ENCODE peak calls at places on chromosomes 7 and 10, in eight cellular contexts. Y, J, V, M, G, H, E and C are unnamed samples.

GRCh38 chr7:106568680-106569499 is 92.1 kb downstream of the CCDC71L start:
- DNase-seq in M (no peak), H (no peak), E (no peak), V (no peak), G (no peak), Y (no peak), J (no peak), C (no peak)

GRCh38 chr7:39700165-39700564 is 76.8 kb downstream of the RALA start:
- DNase-seq in G (no peak), H (no peak), Y (no peak), V (no peak), E (no peak), M (no peak), J (no peak), C (no peak)

GRCh38 chr10:34031410-34031809 is 696.9 kb upstream of the NRP1 start:
- DNase-seq in H (peak; percentile 46), G (no peak), E (no peak), Y (peak; percentile 74), V (no peak), M (peak; percentile 28), J (no peak), C (peak; percentile 3)

GRCh38 chr7:26278769-26279168 is 12.9 kb upstream of the SNX10 start:
- DNase-seq in J (no peak), V (no peak), H (no peak), E (no peak), Y (no peak), M (no peak), G (no peak), C (no peak)

GRCh38 chr7:80273327-80273726 is 138.7 kb downstream of the GNAI1 start:
- DNase-seq in H (no peak), M (no peak), G (no peak), J (no peak), E (no peak), Y (no peak), V (no peak), C (no peak)

GRCh38 chr10:133133471-133134231 is 26.4 kb upstream of the KNDC1 start:
- DNase-seq in H (peak; percentile 8), G (peak; percentile 45), Y (no peak), J (no peak), M (no peak), E (no peak), V (no peak), C (no peak)

GRCh38 chr7:142519077-142519789 is 230.0 kb upstream of the PRSS1 start:
- DNase-seq in H (no peak), J (no peak), G (no peak), E (no peak), M (no peak), Y (no peak), V (no peak), C (no peak)

GRCh38 chr7:94056796-94057207 is 52.6 kb upstream of the BET1 start:
- DNase-seq in H (no peak), M (no peak), E (no peak), J (no peak), Y (no peak), V (no peak), G (no peak), C (no peak)

GRCh38 chr7:128063025-128063560 is 31.9 kb upstream of the LRRC4 start:
- DNase-seq in Y (no peak), E (no peak), G (no peak), M (no peak), H (no peak), J (no peak), V (no peak), C (no peak)

GRCh38 chr7:133753513-133753912 is 373.6 kb upstream of the LRGUK start:
- DNase-seq in H (no peak), Y (no peak), G (no peak), V (no peak), M (peak; percentile 17), J (no peak), E (no peak), C (no peak)

GRCh38 chr10:59337254-59337653 is 25.1 kb downstream of the FAM13C start:
- DNase-seq in V (no peak), M (peak; percentile 28), G (no peak), E (no peak), Y (peak; percentile 72), H (no peak), J (no peak), C (peak; percentile 68)

GRCh38 chr7:6446977-6447588 is 671 bp downstream of the DAGLB start:
- DNase-seq in Y (peak; percentile 79), V (no peak), G (peak; percentile 74), H (peak; percentile 45), M (peak; percentile 91), J (peak; percentile 81), E (no peak), C (peak; percentile 71)

GRCh38 chr10:6143128-6143527 is 54.3 kb downstream of the RBM17 start:
- DNase-seq in M (no peak), H (no peak), E (no peak), V (no peak), Y (no peak), G (no peak), J (no peak), C (no peak)
- H3K4me1 ChIP-seq in M (no peaks in the 10 kb centered on the region), H (peaks cover 26% of the 10 kb centered on the region), E (peaks cover 49% of the 10 kb centered on the region), V (peaks cover 6% of the 10 kb centered on the region), Y (peaks cover 62% of the 10 kb centered on the region), G (peaks cover 36% of the 10 kb centered on the region), J (peaks cover 18% of the 10 kb centered on the region), C (peaks cover 11% of the 10 kb centered on the region)

DNA sequence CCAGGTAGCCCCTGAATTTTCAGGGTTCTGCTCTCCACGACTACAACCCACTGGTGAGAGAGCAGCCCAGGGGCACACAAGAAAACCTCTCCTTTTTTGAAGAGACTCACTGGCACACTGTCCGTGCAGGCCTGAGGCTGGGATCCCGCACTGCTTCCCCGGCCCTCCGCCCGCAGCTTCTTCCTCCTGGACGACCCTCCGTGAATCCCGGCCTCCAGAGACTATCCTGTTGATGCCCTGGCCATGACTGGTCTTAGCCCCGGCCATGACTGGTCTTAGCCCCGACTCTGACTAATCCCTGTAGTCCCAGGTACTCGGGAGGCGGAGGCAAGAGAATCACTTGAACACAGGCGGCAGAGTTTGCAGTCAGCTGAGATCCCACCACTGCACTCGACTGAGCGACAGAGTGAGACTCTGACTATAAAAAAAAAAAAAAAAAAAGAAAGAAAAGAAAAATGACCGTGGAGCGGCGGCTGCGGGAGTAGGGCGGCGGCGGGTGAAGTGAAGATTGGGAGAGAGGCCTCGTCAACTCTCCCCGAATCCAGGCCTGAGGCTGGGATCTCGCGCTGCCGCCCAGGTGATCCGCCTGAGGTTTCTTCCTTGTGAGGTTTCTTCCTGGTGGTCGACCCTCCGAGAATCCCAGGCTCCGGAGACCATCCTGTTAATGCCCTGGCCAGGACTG is 196.4 kb downstream of the ZNF716 start:
- DNase-seq in G (no peak), H (no peak), M (no peak), V (no peak), E (no peak), J (peak; percentile 31), Y (no peak), C (no peak)
- H3K9me3 ChIP-seq in G (no peaks in the 10 kb centered on the region), H (peaks cover 15% of the 10 kb centered on the region), M (no peaks in the 10 kb centered on the region), V (peaks cover 26% of the 10 kb centered on the region), E (no peaks in the 10 kb centered on the region), J (peaks cover 70% of the 10 kb centered on the region), Y (no peaks in the 10 kb centered on the region), C (no peaks in the 10 kb centered on the region)

DNA sequence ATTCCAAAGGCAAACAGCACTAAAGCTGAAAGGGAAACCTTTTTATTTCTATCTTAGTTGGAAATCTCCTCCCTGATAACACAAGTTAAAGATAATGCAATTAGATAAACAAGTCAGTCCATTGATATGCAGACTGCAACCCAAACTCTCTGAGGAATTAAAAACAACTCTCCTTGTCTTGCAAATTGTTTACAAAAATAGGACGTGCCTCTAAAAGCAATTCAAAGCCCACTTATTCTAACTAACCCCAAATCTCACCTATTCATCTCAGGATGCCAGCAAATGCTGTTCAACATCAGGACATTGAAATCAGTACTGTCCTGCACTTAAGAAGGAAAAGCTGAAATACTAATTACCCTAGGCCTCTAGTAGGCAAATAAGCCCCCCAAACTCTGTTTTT is 12.8 kb downstream of the SHTN1 start:
- DNase-seq in M (no peak), V (no peak), E (no peak), H (no peak), J (no peak), G (no peak), Y (no peak), C (no peak)
- H3K4me1 ChIP-seq in M (peaks cover 8% of the 10 kb centered on the region), V (no peaks in the 10 kb centered on the region), E (no peaks in the 10 kb centered on the region), H (no peaks in the 10 kb centered on the region), J (peaks cover 5% of the 10 kb centered on the region), G (no peaks in the 10 kb centered on the region), Y (no peaks in the 10 kb centered on the region), C (no peaks in the 10 kb centered on the region)

GRCh38 chr10:119243967-119244366 is 36.6 kb downstream of the GRK5 start:
- DNase-seq in G (no peak), Y (no peak), M (no peak), J (no peak), H (no peak), V (no peak), E (no peak), C (no peak)
- H3K9me3 ChIP-seq in G (no peaks in the 10 kb centered on the region), Y (no peaks in the 10 kb centered on the region), M (no peaks in the 10 kb centered on the region), J (no peaks in the 10 kb centered on the region), H (no peaks in the 10 kb centered on the region), V (no peaks in the 10 kb centered on the region), E (no peaks in the 10 kb centered on the region), C (no peaks in the 10 kb centered on the region)

GRCh38 chr10:14558025-14558424 is 216.7 kb downstream of the FAM107B start:
- DNase-seq in M (no peak), H (no peak), V (no peak), Y (no peak), G (no peak), E (no peak), J (no peak), C (no peak)

GRCh38 chr10:14555806-14556205 is 218.9 kb downstream of the FAM107B start:
- DNase-seq in M (no peak), H (no peak), G (no peak), V (no peak), Y (no peak), J (no peak), E (no peak), C (no peak)

GRCh38 chr10:14560274-14560673 is 214.4 kb downstream of the FAM107B start:
- DNase-seq in V (no peak), Y (no peak), E (peak; percentile 41), G (peak; percentile 72), M (peak; percentile 18), J (peak; percentile 64), H (no peak), C (no peak)

GRCh38 chr10:14556285-14556956 is 218.3 kb downstream of the FAM107B start:
- DNase-seq in G (peak; percentile 63), H (no peak), E (no peak), M (no peak), J (peak; percentile 60), V (no peak), Y (no peak), C (peak; percentile 18)

DNA sequence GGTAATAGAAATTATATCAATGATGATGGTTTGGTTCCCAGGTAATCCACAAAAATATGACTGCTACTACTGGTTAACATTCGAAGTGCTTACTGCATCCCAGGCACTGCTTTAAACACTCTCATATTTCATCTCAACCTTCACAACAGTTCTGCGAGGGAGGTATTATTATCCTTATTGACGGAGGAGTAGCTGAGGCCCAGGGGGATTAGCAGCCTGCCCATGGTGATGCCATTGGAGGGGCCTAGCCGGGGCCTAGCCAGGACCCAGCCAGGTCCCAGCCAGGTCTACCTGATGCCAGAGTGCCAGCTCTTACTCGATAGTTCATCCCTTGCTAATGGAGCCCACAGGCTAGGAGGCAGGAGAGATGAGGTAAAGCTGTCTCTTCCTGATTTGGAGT is 217.1 kb downstream of the FAM107B start:
- DNase-seq in M (no peak), Y (no peak), G (no peak), E (no peak), J (no peak), H (no peak), V (no peak), C (no peak)
- H3K4me1 ChIP-seq in M (peaks cover 17% of the 10 kb centered on the region), Y (no peaks in the 10 kb centered on the region), G (peaks cover 80% of the 10 kb centered on the region), E (peaks cover 98% of the 10 kb centered on the region), J (peaks cover 38% of the 10 kb centered on the region), H (peaks cover 19% of the 10 kb centered on the region), V (peaks cover 16% of the 10 kb centered on the region), C (peaks cover 20% of the 10 kb centered on the region)